ENCODE peak calls at places on chromosomes 13 and 19, in six cellular contexts. U is left ventricle myocardium inferior, Q is ascending aorta, R is glutamatergic neuron, S is nephron progenitor cell, H is colonic mucosa. E is an unnamed sample.

GRCh38 chr19:20968092-20968491 is 45.0 kb downstream of the ZNF85 start:
- DNase-seq in U (no peak), Q (no peak), R (no peak), S (no peak), H (no peak), E (no peak)

GRCh38 chr13:27349458-27349857 is 75.0 kb upstream of the GTF3A start:
- DNase-seq in U (no peak), Q (no peak), R (no peak), S (no peak), H (no peak), E (no peak)

GRCh38 chr19:29076161-29076560 is 136.8 kb downstream of the UQCRFS1 start:
- DNase-seq in U (no peak), Q (no peak), R (no peak), S (no peak), H (no peak), E (no peak)

GRCh38 chr13:29521336-29521735 is 74.2 kb downstream of the SLC7A1 start:
- DNase-seq in U (no peak), Q (no peak), R (no peak), S (no peak), H (no peak), E (no peak)

GRCh38 chr13:93861818-93862217 is 617.7 kb downstream of the DCT start:
- DNase-seq in U (no peak), Q (no peak), R (no peak), S (no peak), H (no peak), E (no peak)

GRCh38 chr19:37506387-37507166 is at the start of gene ZNF793:
- DNase-seq in U (peak), Q (peak), R (peak), S (peak), H (peak), E (no peak)

GRCh38 chr19:3617463-3617862 is 9.1 kb downstream of the CACTIN start:
- DNase-seq in U (no peak), Q (no peak), R (no peak), S (no peak), H (no peak), E (no peak)

GRCh38 chr13:30805603-30806011 is 70.3 kb downstream of the ALOX5AP start:
- DNase-seq in U (no peak), Q (no peak), R (peak), S (peak), H (no peak), E (peak)

GRCh38 chr13:32255744-32256120 is 59.4 kb downstream of the ZAR1L start:
- DNase-seq in U (no peak), Q (no peak), R (no peak), S (no peak), H (no peak), E (no peak)

GRCh38 chr19:31639306-31639705 is 290.1 kb upstream of the TSHZ3 start:
- DNase-seq in U (no peak), Q (no peak), R (no peak), S (no peak), H (no peak), E (no peak)

GRCh38 chr13:41780736-41781708 is 179.9 kb downstream of the VWA8 start:
- DNase-seq in U (no peak), Q (no peak), R (no peak), S (no peak), H (no peak), E (no peak)

GRCh38 chr19:18645035-18645511 is 8.2 kb downstream of the KLHL26 start:
- DNase-seq in U (no peak), Q (peak), R (no peak), S (no peak), H (no peak), E (no peak)

GRCh38 chr13:113305208-113305607 is 8.2 kb downstream of the LAMP1 start:
- DNase-seq in U (no peak), Q (no peak), R (no peak), S (no peak), H (no peak), E (no peak)

GRCh38 chr13:95641961-95642621 is 2.4 kb downstream of the DZIP1 start:
- DNase-seq in U (peak), Q (no peak), R (peak), S (peak), H (peak), E (no peak)

GRCh38 chr19:2887391-2887914 is 13.3 kb upstream of the ZNF57 start:
- DNase-seq in U (no peak), Q (no peak), R (no peak), S (no peak), H (no peak), E (peak)

GRCh38 chr13:79246575-79246949 is 159.5 kb downstream of the RBM26 start:
- DNase-seq in U (no peak), Q (no peak), R (no peak), S (no peak), H (no peak), E (no peak)
- TF ChIP-seq CTCF in U (no peak), Q (no peak), R (no peak), S (no peak), H (no peak), E (no peak)

GRCh38 chr19:40596608-40597328 is 4.4 kb upstream of the LTBP4 start:
- DNase-seq in U (peak), Q (no peak), R (peak), S (peak), H (peak), E (peak)

GRCh38 chr19:40594251-40594650 is 6.9 kb upstream of the LTBP4 start:
- DNase-seq in U (no peak), Q (no peak), R (no peak), S (no peak), H (no peak), E (no peak)

GRCh38 chr19:40597329-40597838 is 3.8 kb upstream of the LTBP4 start:
- DNase-seq in U (no peak), Q (no peak), R (no peak), S (no peak), H (no peak), E (no peak)

GRCh38 chr19:40592170-40592569 is 9.0 kb upstream of the LTBP4 start:
- DNase-seq in U (no peak), Q (no peak), R (no peak), S (no peak), H (no peak), E (peak)

DNA sequence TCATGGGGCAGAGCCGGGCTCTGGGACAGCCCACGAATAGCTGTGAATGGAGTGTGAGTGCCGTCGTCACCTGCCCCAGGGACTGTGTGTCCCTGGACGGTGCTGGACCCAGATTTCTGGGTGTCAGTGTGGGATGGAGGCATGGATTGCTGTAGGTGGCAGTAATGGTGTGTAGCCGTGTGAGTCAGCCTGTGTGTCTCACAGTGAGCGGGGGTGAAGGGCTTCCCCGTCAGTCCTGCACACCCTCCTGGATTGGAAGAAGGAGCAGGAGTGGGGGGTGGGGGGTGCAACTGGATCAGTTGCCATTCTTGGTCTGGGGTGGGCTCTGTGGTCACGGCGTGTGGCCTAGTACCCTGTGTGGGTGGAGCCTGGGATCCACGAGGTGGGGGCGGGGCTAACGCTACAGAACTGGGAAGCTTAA is 6.5 kb upstream of the LTBP4 start:
- DNase-seq in U (no peak), Q (no peak), R (peak), S (no peak), H (no peak), E (no peak)
- TF ChIP-seq CTCF in U (no peak), Q (no peak), R (no peak), S (no peak), H (no peak), E (no peak)

DNA sequence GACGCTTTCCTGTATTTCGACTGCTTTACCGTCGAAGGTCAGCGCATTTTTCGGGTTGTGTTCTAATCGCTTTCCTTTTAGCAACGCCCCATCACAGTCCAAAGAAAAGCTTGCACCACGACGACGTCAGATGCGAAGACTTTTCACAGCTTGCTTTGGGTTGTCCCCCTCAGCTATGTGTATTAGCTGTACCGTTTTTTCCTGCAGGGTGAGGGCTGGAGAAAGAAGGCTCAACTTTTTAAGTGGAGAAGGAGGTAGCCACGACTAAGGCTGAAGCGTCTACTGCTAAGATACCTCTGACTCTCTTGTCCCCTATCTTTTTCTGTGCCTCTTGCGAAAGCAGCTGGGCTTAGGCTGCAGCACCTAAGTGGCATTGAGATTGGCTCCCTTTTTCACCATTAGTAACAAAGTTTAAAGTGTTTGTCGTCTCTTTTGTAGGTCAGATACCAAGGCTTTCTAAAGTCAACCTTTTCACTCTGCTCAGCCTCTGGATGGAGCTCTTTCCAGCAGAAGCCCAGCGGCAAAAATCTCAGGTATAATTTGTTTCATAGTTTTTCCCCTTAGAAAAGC is 793 bp downstream of the CDADC1 start:
- DNase-seq in U (no peak), Q (no peak), R (no peak), S (no peak), H (no peak), E (peak)
- TF ChIP-seq CTCF in U (no peak), Q (no peak), R (no peak), S (no peak), H (no peak), E (no peak)

DNA sequence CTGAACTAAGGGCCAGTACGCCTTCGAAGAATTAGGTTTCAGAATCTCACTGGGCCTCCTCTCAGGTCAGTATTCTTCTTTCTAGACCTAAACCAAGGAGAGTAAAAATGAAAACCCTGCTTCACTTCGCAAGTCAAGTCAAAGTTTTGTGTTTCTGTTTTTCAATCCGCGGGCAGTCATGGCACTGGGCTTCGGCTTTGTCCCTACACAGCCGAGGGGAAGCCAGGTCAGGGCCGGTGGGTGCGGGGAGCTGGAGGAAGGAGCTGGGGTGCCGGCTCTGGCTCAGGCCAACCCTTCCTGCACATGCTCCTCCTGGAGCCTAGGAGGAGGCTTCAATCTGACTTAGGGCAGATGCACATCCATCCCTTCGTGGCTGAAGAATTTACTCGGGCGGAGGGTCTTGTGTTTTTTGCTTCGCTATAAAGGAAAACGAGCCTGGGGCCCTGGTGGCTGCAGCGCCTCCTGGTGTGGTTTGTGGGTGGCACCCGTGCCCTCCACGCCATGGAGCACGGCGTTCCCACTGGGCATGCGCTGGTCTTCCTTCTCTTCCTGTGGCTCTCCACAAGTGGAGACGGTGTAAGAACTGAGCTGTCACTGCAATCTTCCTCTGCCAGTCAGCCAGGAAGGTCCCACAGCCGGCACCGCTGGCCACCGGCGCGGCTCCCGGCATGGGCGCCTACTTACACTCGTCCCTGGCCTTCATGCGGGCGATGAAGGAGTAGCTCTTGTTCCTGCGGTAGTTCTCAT is 22.5 kb downstream of the C19orf44 start:
- DNase-seq in U (no peak), Q (no peak), R (no peak), S (no peak), H (no peak), E (no peak)
- TF ChIP-seq CTCF in U (no peak), Q (no peak), R (no peak), S (no peak), H (no peak), E (no peak)

GRCh38 chr19:41533691-41534090 is 42.3 kb upstream of the CEACAM21 start:
- DNase-seq in U (no peak), Q (no peak), R (no peak), S (no peak), H (no peak), E (no peak)

GRCh38 chr19:41535029-41535622 is 40.8 kb upstream of the CEACAM21 start:
- DNase-seq in U (no peak), Q (no peak), R (no peak), S (no peak), H (no peak), E (peak)

GRCh38 chr19:41541990-41542584 is 33.9 kb upstream of the CEACAM21 start:
- DNase-seq in U (peak), Q (no peak), R (peak), S (peak), H (peak), E (peak)

GRCh38 chr19:41540041-41540695 is 35.8 kb upstream of the CEACAM21 start:
- DNase-seq in U (no peak), Q (no peak), R (no peak), S (no peak), H (no peak), E (no peak)

GRCh38 chr19:41537789-41538188 is 38.2 kb upstream of the CEACAM21 start:
- DNase-seq in U (no peak), Q (no peak), R (no peak), S (no peak), H (no peak), E (no peak)
- TF ChIP-seq CTCF in U (peak), Q (peak), R (peak), S (no peak), H (peak), E (peak)

DNA sequence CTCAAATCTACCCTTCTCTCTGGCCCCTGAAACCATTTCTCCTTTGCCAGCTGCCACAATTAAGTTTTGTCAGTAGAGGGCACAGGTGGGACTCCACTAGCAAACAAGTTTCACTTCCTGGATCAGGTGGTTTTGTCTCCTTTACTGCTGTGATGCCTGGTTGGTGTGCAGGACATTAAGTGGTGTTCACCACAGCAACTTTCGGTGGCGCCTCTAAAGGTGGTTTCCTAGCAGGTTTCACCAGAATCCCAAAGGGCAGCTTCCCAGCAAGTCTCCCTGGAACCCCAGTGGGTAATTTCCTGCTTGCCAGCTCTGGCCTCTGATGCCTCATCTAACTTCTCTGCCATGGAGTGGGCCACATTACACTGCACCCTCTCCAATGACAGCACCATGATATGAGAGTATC is 16.6 kb downstream of the MED4 start:
- DNase-seq in U (no peak), Q (no peak), R (no peak), S (no peak), H (no peak), E (peak)
- TF ChIP-seq CTCF in U (peak), Q (no peak), R (no peak), S (no peak), H (no peak), E (no peak)

GRCh38 chr13:111066544-111066943 is 48.6 kb upstream of the ARHGEF7 start:
- DNase-seq in U (peak), Q (no peak), R (no peak), S (no peak), H (no peak), E (no peak)

GRCh38 chr13:111065698-111066097 is 49.4 kb upstream of the ARHGEF7 start:
- DNase-seq in U (no peak), Q (no peak), R (no peak), S (no peak), H (no peak), E (no peak)

GRCh38 chr13:111064661-111065060 is 50.4 kb upstream of the ARHGEF7 start:
- DNase-seq in U (no peak), Q (no peak), R (no peak), S (no peak), H (no peak), E (no peak)

GRCh38 chr13:111062305-111062704 is 52.8 kb upstream of the ARHGEF7 start:
- DNase-seq in U (no peak), Q (no peak), R (no peak), S (no peak), H (no peak), E (no peak)

DNA sequence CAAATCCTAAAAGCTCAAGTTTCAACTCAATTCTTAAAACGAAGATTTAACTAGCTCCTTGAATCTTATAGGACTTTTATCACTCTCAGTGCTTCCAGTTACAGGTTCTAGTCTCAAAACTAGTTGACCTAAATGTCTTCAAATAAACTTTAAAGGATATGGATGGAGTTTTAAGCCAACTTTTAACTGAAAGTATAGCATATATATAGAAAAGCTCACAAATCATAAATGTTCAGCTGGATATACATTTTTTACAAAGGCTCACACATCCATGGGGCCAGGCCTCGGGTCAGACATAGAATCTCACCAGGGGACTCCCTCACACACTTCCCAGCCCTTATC is 47.1 kb upstream of the ARHGEF7 start:
- DNase-seq in U (no peak), Q (no peak), R (no peak), S (no peak), H (no peak), E (no peak)
- TF ChIP-seq CTCF in U (peak), Q (no peak), R (peak), S (peak), H (no peak), E (no peak)

E was measured in Calu3.